ENCODE peak calls at places on chromosomes 16 and 17, in seven cellular contexts. L is cardiac muscle cell, S is transverse colon, P is ovary, I is uterus, O is AG10803, G is body of pancreas. Y is an unnamed sample.

GRCh38 chr17:4796550-4796915 is 569 bp downstream of the PSMB6 start:
- DNase-seq in L (peak; percentile 45), S (peak; percentile 27), P (no peak), I (no peak), O (peak; percentile 34), G (no peak), Y (no peak)

GRCh38 chr17:56594528-56595418 is 1.3 kb downstream of the NOG start:
- DNase-seq in L (no peak), S (no peak), P (peak; percentile 32), I (no peak), O (peak; percentile 14), G (no peak), Y (no peak)

GRCh38 chr17:44004077-44004760 is at the start of gene NAGS:
- DNase-seq in L (no peak), S (peak; percentile 14), P (peak; percentile 42), I (no peak), O (no peak), G (no peak), Y (no peak)

GRCh38 chr16:84597518-84598390 is 20.1 kb downstream of the COTL1 start:
- DNase-seq in L (no peak), S (no peak), P (no peak), I (no peak), O (no peak), G (no peak), Y (no peak)

GRCh38 chr17:66272699-66273390 is 29.6 kb upstream of the PRKCA start:
- DNase-seq in L (peak; percentile 68), S (no peak), P (no peak), I (peak; percentile 49), O (peak; percentile 82), G (no peak), Y (peak; percentile 20)

GRCh38 chr17:13833921-13834320 is 232.2 kb upstream of the HS3ST3A1 start:
- DNase-seq in L (no peak), S (no peak), P (no peak), I (no peak), O (peak; percentile 39), G (no peak), Y (no peak)

GRCh38 chr17:28470266-28471126 is 2.9 kb upstream of the SLC13A2 start:
- DNase-seq in L (no peak), S (no peak), P (no peak), I (no peak), O (no peak), G (peak; percentile 51), Y (no peak)

GRCh38 chr17:64103751-64104364 is 26.1 kb downstream of the ERN1 start:
- DNase-seq in L (peak; percentile 70), S (no peak), P (no peak), I (no peak), O (peak; percentile 58), G (no peak), Y (no peak)

GRCh38 chr16:82337355-82337754 is 167.3 kb upstream of the MPHOSPH6 start:
- DNase-seq in L (no peak), S (no peak), P (no peak), I (no peak), O (no peak), G (no peak), Y (no peak)

GRCh38 chr17:49508061-49508865 is 13.2 kb downstream of the NGFR start:
- DNase-seq in L (peak; percentile 57), S (no peak), P (no peak), I (no peak), O (peak; percentile 58), G (no peak), Y (no peak)

GRCh38 chr16:31111881-31112466 is 3.8 kb downstream of the BCKDK start:
- DNase-seq in L (no peak), S (no peak), P (no peak), I (no peak), O (no peak), G (no peak), Y (no peak)

GRCh38 chr16:82384017-82384416 is 214.0 kb upstream of the MPHOSPH6 start:
- DNase-seq in L (no peak), S (no peak), P (no peak), I (no peak), O (no peak), G (no peak), Y (no peak)

GRCh38 chr16:66750279-66751134 is 902 bp downstream of the DYNC1LI2 start:
- DNase-seq in L (peak; percentile 9), S (no peak), P (no peak), I (no peak), O (peak; percentile 6), G (no peak), Y (no peak)

GRCh38 chr17:46821482-46822387 is 3.2 kb upstream of the WNT3 start:
- DNase-seq in L (no peak), S (no peak), P (no peak), I (no peak), O (no peak), G (no peak), Y (no peak)
- H3K4me3 ChIP-seq in L (no peak overlapping the region), S (no peak overlapping the region), P (no peak overlapping the region), I (no peak overlapping the region), O (no peak overlapping the region), G (no peak overlapping the region), Y (no peak overlapping the region)

GRCh38 chr17:68613739-68614298 is 12.7 kb upstream of the FAM20A start:
- DNase-seq in L (peak; percentile 79), S (no peak), P (no peak), I (peak; percentile 51), O (peak; percentile 55), G (no peak), Y (no peak)
- TF ChIP-seq CTCF in L (peak; percentile 77), S (peak; percentile 42), P (no peak), I (peak; percentile 46), O (peak; percentile 80), G (peak; percentile 42), Y (peak; percentile 51)

GRCh38 chr17:3732171-3732570 is 8.5 kb downstream of the HASPIN start:
- DNase-seq in L (peak; percentile 38), S (peak; percentile 49), P (no peak), I (no peak), O (peak; percentile 27), G (no peak), Y (no peak)
- H3K4me3 ChIP-seq in L (no peak overlapping the region), S (no peak overlapping the region), P (no peak overlapping the region), I (no peak overlapping the region), O (no peak overlapping the region), G (no peak overlapping the region), Y (no peak overlapping the region)

DNA sequence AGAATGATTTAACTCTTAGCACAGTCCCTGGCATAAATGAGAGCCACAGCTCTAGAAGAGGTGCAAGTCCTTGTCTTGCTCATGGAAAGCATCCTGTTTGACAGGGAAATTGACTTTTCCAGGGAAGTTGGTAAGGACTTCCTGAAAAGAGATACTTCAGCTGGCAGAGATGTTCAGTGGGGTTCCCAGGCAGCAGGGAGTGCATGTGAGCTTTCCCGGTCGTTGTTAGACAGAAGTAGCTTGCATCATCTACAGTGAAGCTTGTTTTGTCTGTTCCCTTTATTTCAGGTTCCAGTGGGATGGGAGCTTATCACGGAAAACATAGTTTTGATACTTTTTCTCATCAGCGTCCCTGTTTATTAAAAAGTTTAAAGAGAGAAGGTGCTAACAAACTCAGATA is 22.9 kb downstream of the ALDH3A2 start:
- DNase-seq in L (no peak), S (no peak), P (no peak), I (no peak), O (peak; percentile 36), G (no peak), Y (no peak)
- TF ChIP-seq CTCF in L (no peak), S (no peak), P (no peak), I (no peak), O (no peak), G (no peak), Y (no peak)

GRCh38 chr16:1991588-1992474 is 2.1 kb downstream of the SYNGR3 start:
- DNase-seq in L (peak; percentile 95), S (peak; percentile 97), P (peak; percentile 93), I (peak; percentile 83), O (peak; percentile 77), G (peak; percentile 91), Y (peak; percentile 67)

GRCh38 chr16:1991135-1991551 is 1.4 kb downstream of the SYNGR3 start:
- DNase-seq in L (no peak), S (peak; percentile 79), P (no peak), I (no peak), O (no peak), G (no peak), Y (no peak)

GRCh38 chr16:1989209-1989825 is 453 bp upstream of the SYNGR3 start:
- DNase-seq in L (no peak), S (no peak), P (peak; percentile 38), I (no peak), O (no peak), G (peak; percentile 71), Y (no peak)

GRCh38 chr16:1990336-1991134 is 765 bp downstream of the SYNGR3 start:
- DNase-seq in L (no peak), S (peak; percentile 77), P (peak; percentile 47), I (no peak), O (no peak), G (peak; percentile 76), Y (no peak)

DNA sequence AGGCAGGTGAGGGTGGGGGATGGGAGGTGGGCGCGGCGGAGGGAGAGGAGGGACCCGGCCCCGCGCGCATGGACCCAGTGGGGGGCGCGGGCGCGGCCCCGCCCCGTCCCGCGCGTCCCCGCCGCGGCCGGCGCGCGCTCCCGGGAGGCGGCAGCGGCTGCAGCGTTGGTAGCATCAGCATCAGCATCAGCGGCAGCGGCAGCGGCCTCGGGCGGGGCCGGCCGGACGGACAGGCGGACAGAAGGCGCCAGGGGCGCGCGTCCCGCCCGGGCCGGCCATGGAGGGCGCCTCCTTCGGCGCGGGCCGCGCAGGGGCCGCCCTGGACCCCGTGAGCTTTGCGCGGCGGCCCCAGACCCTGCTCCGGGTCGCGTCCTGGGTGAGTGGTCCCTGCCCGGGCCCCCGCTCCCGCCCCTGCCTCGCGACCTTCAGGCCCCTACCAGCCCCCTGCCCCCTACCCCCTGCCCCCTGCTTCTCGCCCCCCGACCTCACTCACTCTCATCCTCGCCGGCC is at the start of gene SYNGR3:
- DNase-seq in L (no peak), S (no peak), P (no peak), I (no peak), O (no peak), G (no peak), Y (no peak)
- H3K4me3 ChIP-seq in L (peak within 1 kb of the TSS; percentile 36), S (peak within 1 kb of the TSS; percentile 30), P (no peak within 1 kb of the TSS), I (no peak within 1 kb of the TSS), O (no peak within 1 kb of the TSS), G (no peak within 1 kb of the TSS), Y (peak within 1 kb of the TSS; percentile 32)

DNA sequence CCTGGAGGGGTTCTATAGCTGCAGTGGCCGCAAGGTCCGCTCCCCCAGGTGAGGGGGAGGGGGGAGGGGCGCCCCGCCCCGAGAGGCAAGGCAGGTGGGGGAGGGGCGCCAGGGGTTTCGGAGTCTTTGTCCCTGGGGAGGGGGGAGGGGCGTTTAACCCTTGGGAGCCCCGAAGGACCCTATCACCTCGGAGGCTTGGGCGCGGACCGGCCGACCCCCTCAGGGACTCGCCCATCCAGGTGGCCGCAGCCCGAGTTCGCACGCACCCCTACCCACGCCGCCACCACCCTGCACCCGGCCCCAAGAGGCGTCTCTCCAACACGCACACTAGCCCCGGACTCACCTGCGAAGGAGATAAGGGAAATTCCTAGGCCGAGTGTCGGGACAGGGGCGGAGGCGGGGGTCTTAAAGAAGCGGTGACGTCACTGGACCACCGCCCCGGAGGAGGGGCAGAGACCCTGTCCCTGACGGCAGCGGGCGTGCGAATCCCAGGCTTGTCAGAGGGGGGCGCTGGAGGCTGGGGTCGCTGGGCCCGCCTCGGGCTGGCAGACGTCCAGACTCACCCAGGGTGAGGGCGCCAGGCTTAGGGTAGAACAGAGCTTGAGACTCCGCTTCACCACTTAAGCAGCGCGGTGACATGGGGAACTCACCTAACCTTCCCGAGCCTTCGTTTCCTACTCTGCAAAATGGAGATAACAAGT is at the start of gene CLDN6:
- DNase-seq in L (no peak), S (peak; percentile 32), P (no peak), I (no peak), O (no peak), G (peak; percentile 53), Y (no peak)
- TF ChIP-seq CTCF in L (peak; percentile 29), S (no peak), P (no peak), I (no peak), O (no peak), G (peak; percentile 11), Y (peak; percentile 19)

GRCh38 chr16:56355786-56356275 is 69.5 kb downstream of the AMFR start:
- DNase-seq in L (peak; percentile 9), S (peak; percentile 6), P (peak; percentile 41), I (no peak), O (no peak), G (peak; percentile 6), Y (no peak)
- H3K4me3 ChIP-seq in L (no peak overlapping the region), S (peak overlapping the region; percentile 34), P (no peak overlapping the region), I (no peak overlapping the region), O (peak overlapping the region; percentile 24), G (no peak overlapping the region), Y (peak overlapping the region; percentile 41)